ENCODE peak calls at places on chromosomes 11 and 22, in seven cellular contexts. G, D, U, H, Q, C and X are unnamed samples.

GRCh38 chr11:92955900-92956299 is 13.6 kb upstream of the MTNR1B start:
- DNase-seq in U (no peak), Q (no peak), H (no peak), C (no peak), G (no peak), D (no peak), X (no peak)

GRCh38 chr11:97856666-97857065 is 1164.1 kb upstream of the CNTN5 start:
- DNase-seq in C (no peak), D (peak; percentile 68), Q (peak; percentile 43), H (no peak), U (no peak), G (no peak), X (no peak)

GRCh38 chr11:70854891-70855556 is 397.4 kb downstream of the SHANK2 start:
- DNase-seq in U (no peak), H (no peak), G (no peak), D (no peak), C (no peak), Q (no peak), X (no peak)

GRCh38 chr22:48563118-48563965 is 1264.3 kb downstream of the BRD1 start:
- DNase-seq in U (no peak), G (no peak), D (no peak), Q (no peak), C (no peak), H (no peak), X (no peak)

GRCh38 chr11:120392791-120393190 is 56.6 kb downstream of the ARHGEF12 start:
- DNase-seq in Q (no peak), G (no peak), H (no peak), C (no peak), D (no peak), U (peak; percentile 24), X (peak; percentile 30)

GRCh38 chr11:69656536-69657455 is 15.8 kb downstream of the CCND1 start:
- DNase-seq in G (no peak), U (peak; percentile 27), Q (no peak), H (no peak), D (no peak), C (no peak), X (no peak)

GRCh38 chr11:107042748-107043147 is 24.5 kb upstream of the GUCY1A2 start:
- DNase-seq in G (no peak), H (no peak), U (peak; percentile 2), D (no peak), C (no peak), Q (no peak), X (no peak)

GRCh38 chr22:29071261-29072045 is 1.4 kb upstream of the KREMEN1 start:
- DNase-seq in H (peak; percentile 82), C (no peak), G (peak; percentile 79), U (peak; percentile 61), D (peak; percentile 91), Q (peak; percentile 86), X (peak; percentile 20)

GRCh38 chr11:70603064-70603755 is 204.9 kb downstream of the CTTN start:
- DNase-seq in Q (no peak), C (no peak), U (no peak), G (no peak), H (no peak), D (no peak), X (no peak)

GRCh38 chr22:23054531-23055257 is 15.6 kb upstream of the GNAZ start:
- DNase-seq in G (peak; percentile 50), C (no peak), Q (no peak), U (no peak), D (no peak), H (peak; percentile 1), X (no peak)

GRCh38 chr11:17778956-17779860 is 44.6 kb downstream of the KCNC1 start:
- DNase-seq in Q (no peak), D (no peak), C (no peak), G (no peak), H (no peak), U (no peak), X (no peak)

GRCh38 chr11:47437746-47438418 is 11.1 kb downstream of the RAPSN start:
- DNase-seq in D (no peak), U (no peak), H (peak; percentile 45), G (no peak), Q (no peak), C (no peak), X (no peak)

GRCh38 chr22:42921301-42921700 is 64.2 kb upstream of the ARFGAP3 start:
- DNase-seq in C (no peak), Q (no peak), G (no peak), D (no peak), H (no peak), U (peak; percentile 59), X (no peak)
- TF ChIP-seq EZH2phosphoT487 in C (no peak), Q (no peak), G (no peak), D (no peak), H (no peak), U (no peak), X (no peak)

GRCh38 chr22:25413620-25414019 is 150.9 kb upstream of the GRK3 start:
- DNase-seq in G (no peak), D (no peak), Q (no peak), U (peak; percentile 36), H (no peak), C (no peak), X (no peak)

GRCh38 chr22:25417792-25418191 is 146.7 kb upstream of the GRK3 start:
- DNase-seq in U (no peak), D (no peak), G (no peak), Q (no peak), H (no peak), C (no peak), X (no peak)

GRCh38 chr22:25420925-25421904 is 143.3 kb upstream of the GRK3 start:
- DNase-seq in Q (peak; percentile 69), H (no peak), G (no peak), U (peak; percentile 40), D (peak; percentile 95), C (no peak), X (no peak)

GRCh38 chr22:25420471-25420924 is 144.0 kb upstream of the GRK3 start:
- DNase-seq in G (no peak), Q (no peak), C (no peak), D (no peak), H (no peak), U (no peak), X (no peak)

GRCh38 chr22:25419247-25420113 is 145.0 kb upstream of the GRK3 start:
- DNase-seq in C (no peak), Q (no peak), U (peak; percentile 61), H (peak; percentile 49), D (no peak), G (no peak), X (no peak)
- TF ChIP-seq EZH2 in C (no peak), Q (no peak), U (peak; percentile 58), H (no peak), D (no peak), G (no peak), X (no peak)

GRCh38 chr11:128496249-128496648 is 91.1 kb downstream of the ETS1 start:
- DNase-seq in U (no peak), D (no peak), Q (no peak), G (no peak), H (no peak), C (no peak), X (no peak)

GRCh38 chr11:128499613-128500213 is 87.6 kb downstream of the ETS1 start:
- DNase-seq in D (no peak), C (no peak), U (no peak), Q (no peak), G (no peak), H (no peak), X (no peak)

GRCh38 chr11:128498846-128499245 is 88.5 kb downstream of the ETS1 start:
- DNase-seq in Q (no peak), C (no peak), D (no peak), U (peak; percentile 57), H (no peak), G (no peak), X (no peak)

GRCh38 chr11:128496684-128497056 is 90.7 kb downstream of the ETS1 start:
- DNase-seq in H (no peak), U (peak; percentile 86), C (no peak), Q (no peak), D (no peak), G (no peak), X (peak; percentile 88)

DNA sequence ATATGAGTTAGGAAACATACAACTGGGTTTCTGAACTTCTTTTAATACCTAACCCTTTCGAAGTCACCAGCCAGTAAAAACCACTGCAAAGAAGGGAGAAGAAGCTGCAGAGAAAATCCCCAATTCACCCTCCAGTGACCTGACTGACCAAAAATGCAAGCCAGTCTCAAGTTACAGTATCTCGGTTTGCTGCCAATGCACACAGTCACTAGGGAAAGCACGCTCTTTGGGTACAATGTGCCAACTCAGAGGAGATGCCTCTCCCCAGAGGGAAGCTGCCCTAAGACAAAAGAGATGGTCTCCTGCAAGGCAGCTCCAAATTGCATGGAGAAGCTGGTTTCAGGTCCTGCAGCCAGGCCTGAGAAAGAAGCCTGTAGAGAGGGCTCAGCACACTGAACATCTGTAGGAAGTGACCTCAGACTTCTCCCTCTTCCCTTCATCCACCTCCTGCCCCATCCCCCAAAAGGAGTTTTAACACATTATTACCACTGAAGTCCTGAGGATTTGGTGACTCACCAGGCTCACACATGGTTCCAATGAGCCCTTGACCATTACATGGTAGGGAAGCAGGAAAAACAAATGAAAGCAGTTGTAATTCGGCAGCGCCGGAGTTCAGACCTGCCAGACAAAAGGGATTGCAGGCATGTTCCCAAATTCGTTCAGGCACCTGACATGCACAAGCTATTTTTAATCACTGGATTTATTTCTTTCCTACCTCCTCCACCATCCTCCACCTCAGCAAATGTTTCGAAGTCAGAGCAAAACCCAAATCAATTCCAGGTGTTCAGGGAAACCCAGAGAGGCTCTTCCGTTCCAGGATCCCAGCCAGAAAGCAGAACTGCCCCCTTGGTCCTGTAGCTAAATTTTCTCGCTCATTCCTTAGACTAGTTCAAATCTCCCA is 90.1 kb downstream of the ETS1 start:
- DNase-seq in H (peak; percentile 73), C (peak; percentile 83), U (peak; percentile 97), D (no peak), G (no peak), Q (no peak), X (peak; percentile 97)
- TF ChIP-seq EZH2phosphoT487 in H (no peak), C (no peak), U (no peak), D (no peak), G (no peak), Q (no peak), X (no peak)

GRCh38 chr22:37069719-37070118 is 18.2 kb downstream of the KCTD17 start:
- DNase-seq in Q (no peak), H (no peak), D (no peak), U (no peak), G (no peak), C (no peak), X (no peak)

GRCh38 chr22:37070334-37070733 is 18.8 kb downstream of the KCTD17 start:
- DNase-seq in D (no peak), Q (no peak), G (no peak), C (no peak), H (no peak), U (no peak), X (no peak)

GRCh38 chr22:37069319-37069718 is 17.8 kb downstream of the KCTD17 start:
- DNase-seq in D (no peak), H (no peak), U (peak; percentile 26), G (no peak), Q (no peak), C (no peak), X (no peak)

GRCh38 chr22:37070744-37071143 is 19.2 kb downstream of the KCTD17 start:
- DNase-seq in U (no peak), D (no peak), H (no peak), C (no peak), G (no peak), Q (no peak), X (no peak)

DNA sequence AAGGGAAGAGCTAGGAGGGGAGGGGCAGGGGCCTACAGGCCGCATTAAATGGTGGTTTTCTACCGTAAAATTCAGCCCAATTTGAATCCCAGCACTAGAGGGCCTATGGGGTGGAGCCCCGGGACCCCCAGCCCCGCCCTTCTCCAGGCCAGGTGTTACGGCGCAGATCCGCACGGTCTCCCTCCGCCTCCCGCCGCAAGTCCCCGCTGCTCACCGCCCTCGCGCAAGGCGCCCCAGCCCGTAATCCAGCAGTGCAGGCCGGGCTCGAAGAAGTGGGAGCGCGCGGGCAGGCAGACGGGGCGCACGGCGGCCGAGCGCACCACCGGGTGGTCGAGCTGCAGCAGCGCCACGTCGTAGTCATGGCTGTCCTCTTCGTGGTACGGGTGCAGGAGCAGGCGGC is 17.3 kb downstream of the KCTD17 start:
- DNase-seq in D (peak; percentile 86), G (no peak), H (peak; percentile 33), C (no peak), U (peak; percentile 24), Q (peak; percentile 76), X (no peak)
- TF ChIP-seq EZH2 in D (no peak), G (no peak), H (no peak), C (no peak), U (no peak), Q (peak; percentile 69), X (no peak)